ENCODE peak calls at places on chromosomes 2 and 18, in ten cellular contexts. K is PC-9, Y is IMR-90, O is mesenchymal stem cell, Q is Panc1, L is neuronal stem cell, B is cardiac muscle cell, M is iPS DF 6.9, D is lower lobe of right lung, E is aorta. T is an unnamed sample.
A peak's percentile ranks its signal among the peaks of the same experiment; 100 is the strongest.

GRCh38 chr2:69581774-69582581 is 61.6 kb downstream of the AAK1 start:
- DNase-seq in K (peak; percentile 67), M (no peak), B (no peak), Q (no peak), E (no peak), D (peak; percentile 53), L (no peak), Y (peak; percentile 58), O (peak; percentile 46), T (no peak)

GRCh38 chr2:240553956-240554480 is 3.8 kb downstream of the ANKMY1 start:
- DNase-seq in Y (no peak), O (no peak), E (peak; percentile 52), K (no peak), Q (no peak), M (no peak), L (no peak), B (no peak), D (no peak), T (no peak)

GRCh38 chr2:113263546-113263945 is 15.2 kb downstream of the PAX8 start:
- DNase-seq in E (no peak), Y (no peak), D (no peak), K (no peak), Q (no peak), M (no peak), L (no peak), B (no peak), O (no peak), T (no peak)

GRCh38 chr2:234100686-234101085 is 50.2 kb downstream of the SPP2 start:
- DNase-seq in Y (no peak), Q (no peak), M (no peak), D (no peak), O (no peak), L (no peak), B (no peak), K (no peak), E (no peak), T (no peak)

GRCh38 chr2:58006256-58006951 is 40.2 kb upstream of the VRK2 start:
- DNase-seq in E (no peak), D (no peak), O (no peak), M (no peak), B (no peak), Y (no peak), K (no peak), L (no peak), Q (no peak), T (no peak)

GRCh38 chr18:80190311-80190710 is 57.0 kb downstream of the PARD6G start:
- DNase-seq in D (no peak), L (no peak), B (no peak), Y (no peak), O (no peak), M (no peak), E (peak; percentile 28), Q (no peak), K (no peak), T (no peak)

GRCh38 chr2:159155315-159155714 is 131.2 kb downstream of the WDSUB1 start:
- DNase-seq in Q (no peak), K (peak; percentile 92), L (no peak), B (no peak), O (no peak), E (no peak), Y (no peak), D (peak; percentile 81), M (no peak), T (no peak)

GRCh38 chr18:43789234-43790000 is 512.1 kb upstream of the SYT4 start:
- DNase-seq in M (no peak), Q (no peak), O (peak; percentile 41), B (peak; percentile 30), E (no peak), L (no peak), K (no peak), D (no peak), Y (no peak), T (no peak)

GRCh38 chr2:78262713-78263375 is 740.7 kb upstream of the LRRTM4 start:
- DNase-seq in O (no peak), Y (no peak), M (no peak), K (no peak), B (no peak), D (no peak), E (no peak), Q (no peak), L (no peak), T (no peak)

GRCh38 chr2:94622113-94622618 is 249.1 kb upstream of the TEKT4 start:
- DNase-seq in Q (no peak), L (no peak), M (no peak), B (no peak), K (no peak), Y (no peak), D (peak; percentile 28), E (peak; percentile 62), O (no peak), T (no peak)

GRCh38 chr2:85753525-85754312 is at the start of gene ATOH8:
- DNase-seq in M (no peak), B (peak; percentile 64), Y (peak; percentile 67), Q (no peak), D (peak; percentile 90), L (peak; percentile 54), O (peak; percentile 72), K (no peak), E (peak; percentile 93), T (no peak)

GRCh38 chr2:68217729-68218128 is 34.6 kb downstream of the PPP3R1 start:
- DNase-seq in Q (no peak), M (no peak), D (no peak), E (no peak), L (no peak), Y (no peak), K (no peak), B (no peak), O (no peak), T (no peak)
- H3K27ac ChIP-seq in Q (no peak overlapping the region), M (no peak overlapping the region), D (no peak overlapping the region), E (no peak overlapping the region), L (no peak overlapping the region), Y (no peak overlapping the region), K (peak overlapping the region; percentile 58), B (no peak overlapping the region), O (no peak overlapping the region), T (no peak overlapping the region)

GRCh38 chr18:42268793-42269192 is 313.8 kb downstream of the PIK3C3 start:
- DNase-seq in B (no peak), L (no peak), K (no peak), O (peak; percentile 7), Y (no peak), Q (no peak), D (no peak), M (no peak), E (no peak), T (no peak)

GRCh38 chr18:42275138-42275535 is 320.1 kb downstream of the PIK3C3 start:
- DNase-seq in O (no peak), Y (no peak), B (no peak), E (no peak), Q (no peak), K (no peak), M (no peak), D (no peak), L (no peak), T (no peak)

GRCh38 chr18:42271656-42272355 is 316.8 kb downstream of the PIK3C3 start:
- DNase-seq in L (no peak), B (no peak), K (no peak), M (no peak), Q (no peak), Y (no peak), D (no peak), O (no peak), E (no peak), T (no peak)

GRCh38 chr18:42275949-42276730 is 321.1 kb downstream of the PIK3C3 start:
- DNase-seq in Q (no peak), K (no peak), L (no peak), E (no peak), D (no peak), Y (no peak), B (no peak), M (no peak), O (no peak), T (no peak)

GRCh38 chr18:42274488-42275137 is 319.6 kb downstream of the PIK3C3 start:
- DNase-seq in K (no peak), M (no peak), D (no peak), E (no peak), O (peak; percentile 45), Y (peak; percentile 10), L (no peak), B (peak; percentile 60), Q (no peak), T (no peak)
- H3K4me3 ChIP-seq in K (no peak overlapping the region), M (no peak overlapping the region), D (no peak overlapping the region), E (no peak overlapping the region), O (no peak overlapping the region), Y (no peak overlapping the region), L (no peak overlapping the region), B (no peak overlapping the region), Q (no peak overlapping the region), T (no peak overlapping the region)

GRCh38 chr2:18454692-18455255 is 105.7 kb downstream of the RDH14 start:
- DNase-seq in L (no peak), Q (no peak), K (no peak), B (no peak), O (no peak), D (no peak), M (no peak), E (no peak), Y (no peak), T (peak; percentile 39)

GRCh38 chr2:18455256-18455862 is 105.1 kb downstream of the RDH14 start:
- DNase-seq in Q (no peak), B (peak; percentile 40), L (no peak), D (no peak), Y (peak; percentile 89), E (no peak), K (no peak), O (peak; percentile 47), M (no peak), T (no peak)

DNA sequence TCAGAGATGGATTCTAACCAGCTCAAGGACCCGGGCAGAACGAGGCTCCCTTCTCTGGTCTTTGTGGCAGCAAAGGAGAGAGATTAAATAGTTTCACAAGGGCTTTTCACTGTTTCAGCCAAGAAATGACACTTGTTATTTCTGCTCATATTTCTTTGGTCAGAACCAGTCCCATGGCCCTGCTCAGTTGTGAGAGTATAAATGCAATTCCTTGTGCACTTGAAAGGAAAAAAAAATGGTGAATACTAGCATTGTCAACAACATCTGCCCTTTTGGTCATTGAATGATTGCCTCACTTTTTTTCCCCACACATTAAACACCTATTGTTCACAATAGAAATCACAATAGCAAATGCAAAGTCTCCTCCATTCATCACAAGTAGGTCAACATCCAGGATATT is 104.4 kb downstream of the RDH14 start:
- DNase-seq in L (no peak), B (no peak), Y (no peak), K (no peak), O (no peak), M (no peak), E (no peak), D (no peak), Q (no peak), T (no peak)
- H3K27ac ChIP-seq in L (no peak overlapping the region), B (no peak overlapping the region), Y (peak overlapping the region; percentile 73), K (no peak overlapping the region), O (no peak overlapping the region), M (no peak overlapping the region), E (peak overlapping the region; percentile 64), D (no peak overlapping the region), Q (no peak overlapping the region), T (no peak overlapping the region)

GRCh38 chr2:221753401-221753800 is 181.3 kb upstream of the EPHA4 start:
- DNase-seq in B (no peak), K (no peak), E (no peak), M (no peak), D (no peak), O (no peak), L (no peak), Y (no peak), Q (no peak), T (no peak)
- H3K4me3 ChIP-seq in B (no peak overlapping the region), K (no peak overlapping the region), E (no peak overlapping the region), M (no peak overlapping the region), D (no peak overlapping the region), O (no peak overlapping the region), L (no peak overlapping the region), Y (no peak overlapping the region), Q (no peak overlapping the region), T (no peak overlapping the region)